ENCODE peak calls at places on chromosomes 5 and 9, in nine cellular contexts. W, X, R, G, Q, Y, D, C and O are unnamed samples.

GRCh38 chr5:135135530-135136201 is 101.6 kb upstream of the PITX1 start:
- DNase-seq in C (no peak), Q (no peak), Y (peak), D (peak), W (peak), G (peak), X (peak), R (no peak), O (peak)

GRCh38 chr9:1434082-1434481 is 383.9 kb downstream of the DMRT2 start:
- DNase-seq in X (no peak), Q (no peak), R (no peak), C (no peak), Y (no peak), G (peak), D (no peak), W (no peak), O (no peak)

GRCh38 chr5:151408633-151409243 is 38.7 kb upstream of the SLC36A1 start:
- DNase-seq in W (no peak), Y (no peak), C (no peak), Q (no peak), X (no peak), G (no peak), R (no peak), D (no peak), O (no peak)

GRCh38 chr5:124906339-124907097 is 160.1 kb upstream of the ZNF608 start:
- DNase-seq in D (peak), G (peak), R (no peak), Q (no peak), W (peak), C (peak), X (peak), Y (peak), O (peak)

GRCh38 chr5:137214446-137215189 is 284.5 kb downstream of the SPOCK1 start:
- DNase-seq in D (peak), W (no peak), X (no peak), C (no peak), G (no peak), R (no peak), Y (no peak), Q (no peak), O (no peak)

GRCh38 chr9:14958989-14959388 is 48.8 kb upstream of the FREM1 start:
- DNase-seq in Q (no peak), W (no peak), D (no peak), X (no peak), R (no peak), G (no peak), Y (no peak), C (no peak), O (no peak)

GRCh38 chr5:34519489-34520220 is 136.5 kb upstream of the RAI14 start:
- DNase-seq in X (no peak), Y (no peak), W (peak), G (no peak), R (no peak), Q (no peak), C (no peak), D (peak), O (no peak)

GRCh38 chr9:84271004-84271886 is 69.3 kb downstream of the SLC28A3 start:
- DNase-seq in G (no peak), D (no peak), R (no peak), W (no peak), Y (no peak), Q (peak), C (peak), X (peak), O (peak)

GRCh38 chr5:126561908-126562307 is 33.1 kb downstream of the ALDH7A1 start:
- DNase-seq in Y (no peak), W (no peak), D (no peak), R (no peak), C (no peak), X (no peak), G (no peak), Q (no peak), O (no peak)

GRCh38 chr5:77356740-77357139 is 135.4 kb downstream of the WDR41 start:
- DNase-seq in Y (no peak), Q (peak), W (peak), G (no peak), D (peak), C (no peak), X (no peak), R (no peak), O (no peak)

GRCh38 chr9:117624106-117624505 is 80.1 kb upstream of the TLR4 start:
- DNase-seq in Y (no peak), X (no peak), R (no peak), Q (no peak), G (no peak), D (no peak), C (no peak), W (no peak), O (no peak)

GRCh38 chr5:31854625-31855526 is 215.9 kb downstream of the PDZD2 start:
- DNase-seq in G (peak), D (peak), C (peak), R (no peak), W (peak), X (peak), Q (peak), Y (no peak), O (peak)

GRCh38 chr9:135504262-135505229 is 4.1 kb downstream of the MRPS2 start:
- DNase-seq in D (peak), X (peak), C (peak), G (peak), Q (peak), R (no peak), W (peak), Y (no peak), O (peak)

GRCh38 chr9:35510745-35511428 is 21.0 kb downstream of the RUSC2 start:
- DNase-seq in Y (no peak), D (peak), R (no peak), C (peak), W (peak), X (peak), Q (no peak), G (peak), O (peak)

GRCh38 chr9:124134526-124134925 is 123.0 kb downstream of the LHX2 start:
- DNase-seq in G (no peak), Y (no peak), X (no peak), W (no peak), D (no peak), Q (no peak), C (no peak), R (no peak), O (peak)

GRCh38 chr5:322942-323879 is 1.7 kb downstream of the AHRR start:
- DNase-seq in W (no peak), C (no peak), R (no peak), D (no peak), G (no peak), X (peak), Q (no peak), Y (no peak), O (peak)

GRCh38 chr5:15393146-15393545 is 106.8 kb upstream of the FBXL7 start:
- DNase-seq in Q (no peak), Y (no peak), D (no peak), W (no peak), G (no peak), X (no peak), C (no peak), R (no peak), O (no peak)

GRCh38 chr9:111910428-111910827 is 13.8 kb downstream of the UGCG start:
- DNase-seq in Y (no peak), X (no peak), C (no peak), D (no peak), R (no peak), W (no peak), G (no peak), Q (no peak), O (no peak)

GRCh38 chr5:131329187-131329540 is 65.3 kb downstream of the CDC42SE2 start:
- DNase-seq in G (no peak), R (no peak), Q (no peak), X (no peak), Y (no peak), C (no peak), W (no peak), D (no peak), O (no peak)

GRCh38 chr5:132753135-132753987 is 6.1 kb downstream of the CCNI2 start:
- DNase-seq in X (no peak), W (no peak), C (no peak), R (no peak), Q (no peak), G (peak), D (no peak), Y (no peak), O (no peak)